ENCODE peak calls at places on chromosomes 2 and 18, in seven cellular contexts. Y is RWPE1, B is left ventricle myocardium inferior, Z is left lung, T is heart right ventricle, P is uterus, V is dorsolateral prefrontal cortex. J is an unnamed sample.

GRCh38 chr2:224357098-224357901 is 44.6 kb downstream of the FAM124B start:
- DNase-seq in Y (peak; percentile 62), B (no peak), Z (no peak), T (no peak), P (peak; percentile 27), V (no peak), J (peak; percentile 75)

GRCh38 chr2:151028691-151029176 is 232.9 kb downstream of the RBM43 start:
- DNase-seq in Y (no peak), B (no peak), Z (no peak), T (no peak), P (no peak), V (no peak), J (no peak)

GRCh38 chr2:60094450-60094929 is 459.0 kb downstream of the BCL11A start:
- DNase-seq in Y (no peak), B (no peak), Z (no peak), T (no peak), P (no peak), V (no peak), J (no peak)

GRCh38 chr2:78281164-78281563 is 744.3 kb upstream of the REG3G start:
- DNase-seq in Y (no peak), B (no peak), Z (no peak), T (no peak), P (no peak), V (no peak), J (no peak)

GRCh38 chr2:143398701-143399260 is 269.6 kb downstream of the ARHGAP15 start:
- DNase-seq in Y (peak; percentile 61), B (no peak), Z (no peak), T (no peak), P (no peak), V (no peak), J (no peak)

GRCh38 chr2:235496239-235496621 is 2.4 kb downstream of the AGAP1 start:
- DNase-seq in Y (peak; percentile 25), B (no peak), Z (no peak), T (no peak), P (no peak), V (no peak), J (peak; percentile 63)

GRCh38 chr18:42828881-42829280 is 286.6 kb downstream of the RIT2 start:
- DNase-seq in Y (no peak), B (no peak), Z (no peak), T (no peak), P (no peak), V (no peak), J (no peak)

GRCh38 chr2:159030674-159031380 is 62.4 kb downstream of the TANC1 start:
- DNase-seq in Y (peak; percentile 60), B (peak; percentile 58), Z (no peak), T (peak; percentile 43), P (peak; percentile 80), V (no peak), J (peak; percentile 51)

GRCh38 chr2:94879314-94879981 is 8.2 kb downstream of the TEKT4 start:
- DNase-seq in Y (no peak), B (no peak), Z (no peak), T (no peak), P (no peak), V (no peak), J (no peak)

GRCh38 chr2:149080964-149081363 is 42.5 kb downstream of the LYPD6B start:
- DNase-seq in Y (no peak), B (no peak), Z (no peak), T (no peak), P (no peak), V (no peak), J (no peak)

GRCh38 chr2:202035089-202035940 is 1.7 kb downstream of the FZD7 start:
- DNase-seq in Y (no peak), B (peak; percentile 64), Z (peak; percentile 59), T (peak; percentile 71), P (peak; percentile 72), V (no peak), J (no peak)

GRCh38 chr2:97745474-97746172 is 32.2 kb downstream of the ZAP70 start:
- DNase-seq in Y (no peak), B (peak; percentile 7), Z (peak; percentile 24), T (no peak), P (no peak), V (no peak), J (no peak)

DNA sequence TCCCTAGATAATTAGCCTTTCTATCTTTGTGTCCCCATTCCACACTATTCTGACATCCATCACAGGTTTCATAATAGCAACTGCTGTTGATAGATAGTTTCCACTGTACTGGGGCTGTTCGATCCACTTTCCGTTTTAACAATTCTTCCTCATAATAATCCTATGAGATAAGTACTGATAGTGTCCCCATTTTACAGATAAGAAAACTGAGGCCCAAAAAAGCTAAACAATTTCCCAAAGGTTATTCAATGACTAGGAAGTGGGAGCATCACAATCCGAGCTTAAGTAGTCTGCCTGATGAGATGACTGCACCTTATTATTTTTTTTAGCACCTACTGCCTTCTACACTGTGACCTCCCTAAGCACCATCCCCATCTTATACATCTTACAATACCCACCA is 569.2 kb downstream of the STK39 start:
- DNase-seq in Y (no peak), B (no peak), Z (no peak), T (no peak), P (no peak), V (no peak), J (no peak)
- H3K27ac ChIP-seq in Y (no peak overlapping the region), B (no peak overlapping the region), Z (no peak overlapping the region), T (no peak overlapping the region), P (no peak overlapping the region), V (no peak overlapping the region), J (no peak overlapping the region)

DNA sequence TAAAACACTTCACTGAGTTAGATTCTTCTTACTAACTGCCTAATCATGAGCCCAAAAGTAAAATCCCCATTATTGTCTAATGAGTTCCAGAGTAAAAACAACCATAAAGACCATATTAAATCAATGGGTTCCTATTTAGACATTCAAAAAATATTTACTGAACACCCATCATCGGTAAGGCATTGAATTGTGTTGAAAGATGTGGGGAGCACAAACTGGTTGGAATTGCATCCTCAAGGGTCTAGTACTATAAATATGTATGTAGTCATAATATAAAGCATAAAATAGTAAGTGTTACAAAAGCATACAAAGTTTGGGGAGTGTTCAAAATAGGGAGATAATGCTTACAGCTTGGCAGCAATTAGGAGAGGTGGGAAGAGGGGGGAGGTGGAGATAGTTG is 3.0 kb upstream of the MARCHF4 start:
- DNase-seq in Y (no peak), B (no peak), Z (no peak), T (no peak), P (no peak), V (no peak), J (no peak)
- H3K27ac ChIP-seq in Y (no peak overlapping the region), B (no peak overlapping the region), Z (no peak overlapping the region), T (no peak overlapping the region), P (no peak overlapping the region), V (no peak overlapping the region), J (no peak overlapping the region)

GRCh38 chr2:129705105-129705504 is 274.4 kb upstream of the RAB6C start:
- DNase-seq in Y (no peak), B (no peak), Z (no peak), T (no peak), P (no peak), V (no peak), J (no peak)
- H3K27ac ChIP-seq in Y (no peak overlapping the region), B (no peak overlapping the region), Z (no peak overlapping the region), T (no peak overlapping the region), P (no peak overlapping the region), V (no peak overlapping the region), J (no peak overlapping the region)

DNA sequence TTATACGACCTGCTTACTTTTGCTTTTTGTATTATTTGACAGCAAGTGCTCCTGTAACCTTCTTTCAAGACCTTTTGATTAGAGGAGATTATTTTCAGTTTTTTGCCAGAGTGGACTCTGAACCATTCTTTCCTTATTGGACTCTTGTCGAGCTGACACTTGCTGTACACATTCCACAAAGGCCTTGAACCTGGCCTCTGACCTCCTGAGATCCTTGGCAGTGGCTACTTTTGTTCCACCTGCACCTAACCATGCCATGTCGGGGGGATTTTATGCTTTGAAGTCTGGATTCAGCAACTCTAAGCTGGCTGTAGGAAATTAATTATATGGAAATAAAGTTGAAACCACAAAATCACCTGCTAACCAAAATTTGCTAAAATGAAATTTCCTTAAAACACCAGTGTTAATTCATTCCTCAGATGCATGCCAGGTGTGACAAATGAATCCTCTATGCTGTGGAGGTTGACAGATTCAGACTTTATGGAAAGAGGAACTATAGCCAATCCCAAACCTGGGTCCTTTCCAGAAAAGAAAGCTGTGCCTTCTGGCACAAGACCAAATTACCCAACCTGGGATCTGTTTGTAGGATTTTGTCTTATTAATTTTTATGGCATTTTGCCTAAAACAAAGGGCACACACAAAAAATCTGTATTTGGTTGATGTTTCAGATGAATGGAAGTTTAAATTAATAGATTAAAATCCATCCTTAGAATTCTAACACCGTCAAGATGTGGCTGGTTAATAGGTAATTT is 110.4 kb downstream of the CDC42EP3 start:
- DNase-seq in Y (no peak), B (no peak), Z (no peak), T (no peak), P (no peak), V (no peak), J (peak; percentile 38)
- H3K27ac ChIP-seq in Y (peak overlapping the region; percentile 40), B (no peak overlapping the region), Z (no peak overlapping the region), T (no peak overlapping the region), P (no peak overlapping the region), V (no peak overlapping the region), J (peak overlapping the region; percentile 96)

GRCh38 chr2:239211391-239212094 is 189.3 kb downstream of the HDAC4 start:
- DNase-seq in Y (no peak), B (peak; percentile 11), Z (no peak), T (no peak), P (no peak), V (no peak), J (no peak)
- H3K27ac ChIP-seq in Y (no peak overlapping the region), B (no peak overlapping the region), Z (no peak overlapping the region), T (no peak overlapping the region), P (peak overlapping the region; percentile 44), V (peak overlapping the region; percentile 74), J (no peak overlapping the region)

J was measured in PC-3.